ENCODE peak calls at places on chromosomes 2 and 18, in eight cellular contexts. One of them, this sample, is unnamed.

GRCh38 chr2:239213420-239214101 is 187.3 kb downstream of the HDAC4 start:
- DNase-seq in G401: no peak
- DNase-seq in activated naive CD4-positive, alpha-beta T cell: no peak
- DNase-seq in psoas muscle: no peak
- DNase-seq in activated T-cell treated with anti-CD3 and anti-CD28 coated beads, Interleukin-2, amount 50 U/mL, for 72 hours: no peak
- DNase-seq in HFF-Myc: no peak
- DNase-seq in NCI-H1105 treated with DMSO at 0.1 percent for 48 hours: no peak
- DNase-seq in retinal pigment epithelial cell: no peak
- DNase-seq in this sample: no peak

GRCh38 chr18:67386028-67386427 is 130.5 kb downstream of the DSEL start:
- DNase-seq in G401: no peak
- DNase-seq in activated naive CD4-positive, alpha-beta T cell: no peak
- DNase-seq in psoas muscle: no peak
- DNase-seq in activated T-cell treated with anti-CD3 and anti-CD28 coated beads, Interleukin-2, amount 50 U/mL, for 72 hours: no peak
- DNase-seq in HFF-Myc: no peak
- DNase-seq in NCI-H1105 treated with DMSO at 0.1 percent for 48 hours: no peak
- DNase-seq in retinal pigment epithelial cell: no peak
- DNase-seq in this sample: no peak

GRCh38 chr2:25421746-25422431 is 80.2 kb upstream of the DNMT3A start:
- DNase-seq in G401: no peak
- DNase-seq in activated naive CD4-positive, alpha-beta T cell: no peak
- DNase-seq in psoas muscle: no peak
- DNase-seq in activated T-cell treated with anti-CD3 and anti-CD28 coated beads, Interleukin-2, amount 50 U/mL, for 72 hours: no peak
- DNase-seq in HFF-Myc: no peak
- DNase-seq in NCI-H1105 treated with DMSO at 0.1 percent for 48 hours: no peak
- DNase-seq in retinal pigment epithelial cell: no peak
- DNase-seq in this sample: no peak

GRCh38 chr2:236597629-236598028 is 28.0 kb downstream of the ACKR3 start:
- DNase-seq in G401: no peak
- DNase-seq in activated naive CD4-positive, alpha-beta T cell: no peak
- DNase-seq in psoas muscle: no peak
- DNase-seq in activated T-cell treated with anti-CD3 and anti-CD28 coated beads, Interleukin-2, amount 50 U/mL, for 72 hours: no peak
- DNase-seq in HFF-Myc: no peak
- DNase-seq in NCI-H1105 treated with DMSO at 0.1 percent for 48 hours: no peak
- DNase-seq in retinal pigment epithelial cell: no peak
- DNase-seq in this sample: no peak

GRCh38 chr2:101030866-101031554 is 28.9 kb downstream of the RPL31 start:
- DNase-seq in G401: no peak
- DNase-seq in activated naive CD4-positive, alpha-beta T cell: no peak
- DNase-seq in psoas muscle: no peak
- DNase-seq in activated T-cell treated with anti-CD3 and anti-CD28 coated beads, Interleukin-2, amount 50 U/mL, for 72 hours: no peak
- DNase-seq in HFF-Myc: no peak
- DNase-seq in NCI-H1105 treated with DMSO at 0.1 percent for 48 hours: no peak
- DNase-seq in retinal pigment epithelial cell: no peak
- DNase-seq in this sample: no peak

GRCh38 chr2:27814772-27815171 is 43.3 kb downstream of the MRPL33 start:
- DNase-seq in G401: no peak
- DNase-seq in activated naive CD4-positive, alpha-beta T cell: no peak
- DNase-seq in psoas muscle: no peak
- DNase-seq in activated T-cell treated with anti-CD3 and anti-CD28 coated beads, Interleukin-2, amount 50 U/mL, for 72 hours: no peak
- DNase-seq in HFF-Myc: no peak
- DNase-seq in NCI-H1105 treated with DMSO at 0.1 percent for 48 hours: no peak
- DNase-seq in retinal pigment epithelial cell: no peak
- DNase-seq in this sample: no peak

GRCh38 chr18:45608400-45608799 is 6.9 kb upstream of the SLC14A2 start:
- DNase-seq in G401: no peak
- DNase-seq in activated naive CD4-positive, alpha-beta T cell: no peak
- DNase-seq in psoas muscle: no peak
- DNase-seq in activated T-cell treated with anti-CD3 and anti-CD28 coated beads, Interleukin-2, amount 50 U/mL, for 72 hours: no peak
- DNase-seq in HFF-Myc: no peak
- DNase-seq in NCI-H1105 treated with DMSO at 0.1 percent for 48 hours: no peak
- DNase-seq in retinal pigment epithelial cell: no peak
- DNase-seq in this sample: no peak

GRCh38 chr2:71212336-71212735 is 14.6 kb downstream of the PAIP2B start:
- DNase-seq in G401: no peak
- DNase-seq in activated naive CD4-positive, alpha-beta T cell: no peak
- DNase-seq in psoas muscle: no peak
- DNase-seq in activated T-cell treated with anti-CD3 and anti-CD28 coated beads, Interleukin-2, amount 50 U/mL, for 72 hours: no peak
- DNase-seq in HFF-Myc: no peak
- DNase-seq in NCI-H1105 treated with DMSO at 0.1 percent for 48 hours: no peak
- DNase-seq in retinal pigment epithelial cell: no peak
- DNase-seq in this sample: no peak

GRCh38 chr2:1617425-1618021 is 126.8 kb downstream of the PXDN start:
- DNase-seq in G401: no peak
- DNase-seq in activated naive CD4-positive, alpha-beta T cell: no peak
- DNase-seq in psoas muscle: no peak
- DNase-seq in activated T-cell treated with anti-CD3 and anti-CD28 coated beads, Interleukin-2, amount 50 U/mL, for 72 hours: no peak
- DNase-seq in HFF-Myc: no peak
- DNase-seq in NCI-H1105 treated with DMSO at 0.1 percent for 48 hours: no peak
- DNase-seq in retinal pigment epithelial cell: no peak
- DNase-seq in this sample: no peak